ENCODE peak calls at places on chromosomes 12 and 14, in eight cellular contexts. T is tibial artery, Z is OCI-LY7, C is spleen, Q is RWPE2, F is PC-9, R is neural progenitor cell, P is cardiac muscle cell. X is an unnamed sample.

GRCh38 chr12:124992874-124993567 is 424 bp upstream of the BRI3BP start:
- DNase-seq in R (peak), C (peak), T (no peak), F (peak), P (peak), Z (peak), Q (no peak), X (peak)

GRCh38 chr12:20588057-20588456 is 107.1 kb upstream of the SLCO1C1 start:
- DNase-seq in Z (no peak), P (peak), F (no peak), C (no peak), T (no peak), Q (no peak), R (peak), X (no peak)

GRCh38 chr12:94134226-94134795 is 14.1 kb upstream of the PLXNC1 start:
- DNase-seq in Z (peak), R (peak), F (peak), T (no peak), Q (no peak), P (peak), C (no peak), X (peak)

GRCh38 chr12:26195641-26196423 is 459 bp downstream of the SSPN start:
- DNase-seq in F (peak), T (peak), P (peak), Q (no peak), Z (no peak), R (peak), C (peak), X (no peak)

GRCh38 chr14:104187121-104187889 is 48.9 kb downstream of the KIF26A start:
- DNase-seq in F (peak), Z (no peak), T (no peak), C (no peak), Q (no peak), P (no peak), R (no peak), X (no peak)

GRCh38 chr14:79356040-79356439 is 855.3 kb downstream of the DIO2 start:
- DNase-seq in P (no peak), T (no peak), Z (no peak), R (peak), F (no peak), C (no peak), Q (no peak), X (no peak)

GRCh38 chr12:117231750-117232149 is 41.5 kb upstream of the FBXO21 start:
- DNase-seq in Z (no peak), R (no peak), F (no peak), P (no peak), C (no peak), T (no peak), Q (no peak), X (no peak)

GRCh38 chr12:83841620-83842019 is 1071.0 kb downstream of the SLC6A15 start:
- DNase-seq in R (no peak), P (no peak), T (no peak), Q (no peak), Z (no peak), F (no peak), C (no peak), X (no peak)

GRCh38 chr12:123713398-123714301 is 1.5 kb downstream of the ATP6V0A2 start:
- DNase-seq in F (peak), T (no peak), R (no peak), Z (peak), P (no peak), Q (no peak), C (no peak), X (no peak)

GRCh38 chr14:51870620-51871019 is 10.2 kb downstream of the GNG2 start:
- DNase-seq in R (no peak), Q (no peak), Z (no peak), C (no peak), F (no peak), T (no peak), P (no peak), X (no peak)

GRCh38 chr12:117161460-117162166 is 28.7 kb downstream of the FBXO21 start:
- DNase-seq in P (no peak), T (no peak), R (no peak), Z (no peak), F (no peak), Q (no peak), C (no peak), X (no peak)

GRCh38 chr14:104803280-104803915 is 2.5 kb downstream of the ZBTB42 start:
- DNase-seq in C (no peak), T (no peak), P (no peak), Q (no peak), F (no peak), Z (peak), R (no peak), X (no peak)

GRCh38 chr14:53391156-53391555 is 238.0 kb upstream of the DDHD1 start:
- DNase-seq in Q (no peak), T (no peak), C (no peak), P (no peak), Z (no peak), R (no peak), F (no peak), X (peak)

GRCh38 chr12:54658306-54659264 is 10.4 kb upstream of the DCD start:
- DNase-seq in R (peak), T (no peak), C (no peak), F (peak), Z (peak), Q (no peak), P (peak), X (peak)

GRCh38 chr14:91835197-91835919 is 32.0 kb downstream of the TC2N start:
- DNase-seq in R (no peak), F (no peak), C (no peak), Z (no peak), T (no peak), P (peak), Q (no peak), X (no peak)

GRCh38 chr12:31008241-31008711 is 65.4 kb upstream of the DDX11 start:
- DNase-seq in Q (no peak), Z (no peak), R (no peak), T (no peak), F (peak), C (peak), P (no peak), X (no peak)

GRCh38 chr12:32765906-32766305 is 10.2 kb upstream of the YARS2 start:
- DNase-seq in Q (no peak), P (no peak), T (no peak), Z (no peak), R (no peak), F (no peak), C (no peak), X (no peak)

GRCh38 chr14:72595152-72595551 is 298.7 kb downstream of the DPF3 start:
- DNase-seq in Q (no peak), F (no peak), P (no peak), R (no peak), C (no peak), Z (no peak), T (no peak), X (no peak)

GRCh38 chr12:56529656-56530055 is 8.0 kb downstream of the RBMS2 start:
- DNase-seq in P (no peak), Z (no peak), F (no peak), C (no peak), T (no peak), R (no peak), Q (no peak), X (no peak)

GRCh38 chr12:67052981-67053380 is 216.2 kb upstream of the CAND1 start:
- DNase-seq in R (no peak), C (no peak), Z (no peak), F (no peak), P (no peak), Q (no peak), T (no peak), X (no peak)

GRCh38 chr14:90513151-90514014 is 116.6 kb downstream of the CALM1 start:
- DNase-seq in Q (no peak), P (no peak), T (no peak), Z (no peak), R (peak), F (peak), C (no peak), X (peak)

GRCh38 chr14:61337893-61338292 is 16.5 kb downstream of the PRKCH start:
- DNase-seq in P (no peak), Q (no peak), C (no peak), Z (no peak), T (no peak), R (no peak), F (no peak), X (no peak)

GRCh38 chr12:127531561-127531960 is 735.4 kb upstream of the TMEM132C start:
- DNase-seq in Z (no peak), C (no peak), Q (no peak), T (no peak), R (peak), F (no peak), P (peak), X (no peak)

GRCh38 chr12:57844725-57845477 is 1.6 kb downstream of the CTDSP2 start:
- DNase-seq in R (peak), F (peak), P (peak), C (peak), Q (no peak), T (peak), Z (peak), X (peak)

GRCh38 chr14:88005050-88005481 is at the start of gene GPR65:
- DNase-seq in C (no peak), R (no peak), F (no peak), Z (peak), Q (no peak), T (no peak), P (no peak), X (no peak)

GRCh38 chr14:94125659-94126418 is 3.6 kb downstream of the IFI27L2 start:
- DNase-seq in P (no peak), T (no peak), F (no peak), C (no peak), Z (no peak), R (no peak), Q (no peak), X (no peak)

GRCh38 chr14:96284430-96284829 is 28.4 kb downstream of the BDKRB1 start:
- DNase-seq in F (no peak), R (no peak), T (no peak), P (no peak), Q (no peak), Z (no peak), C (no peak), X (no peak)

GRCh38 chr12:50102648-50103309 is 1.0 kb upstream of the GPD1 start:
- DNase-seq in C (no peak), Q (no peak), P (no peak), R (no peak), T (no peak), F (no peak), Z (no peak), X (no peak)

GRCh38 chr14:53915364-53916014 is 41.1 kb downstream of the BMP4 start:
- DNase-seq in T (no peak), R (no peak), Z (no peak), F (no peak), P (no peak), Q (no peak), C (no peak), X (no peak)

GRCh38 chr14:58106446-58106845 is 45.6 kb downstream of the ARMH4 start:
- DNase-seq in R (no peak), P (no peak), Q (no peak), C (no peak), Z (no peak), T (no peak), F (no peak), X (no peak)

GRCh38 chr14:68082698-68083291 is 263.2 kb downstream of the RAD51B start:
- DNase-seq in F (no peak), T (no peak), P (no peak), Z (no peak), R (no peak), Q (no peak), C (no peak), X (no peak)

GRCh38 chr14:68084256-68084655 is 264.7 kb downstream of the RAD51B start:
- DNase-seq in F (no peak), P (peak), Z (no peak), T (no peak), C (no peak), R (peak), Q (no peak), X (no peak)

GRCh38 chr14:68089146-68089715 is 269.7 kb downstream of the RAD51B start:
- DNase-seq in Q (no peak), Z (no peak), C (no peak), R (peak), P (no peak), F (no peak), T (no peak), X (peak)

GRCh38 chr14:68088463-68088862 is 268.9 kb downstream of the RAD51B start:
- DNase-seq in Q (no peak), P (no peak), T (no peak), C (no peak), F (no peak), R (peak), Z (no peak), X (no peak)

GRCh38 chr14:68085742-68086141 is 266.2 kb downstream of the RAD51B start:
- DNase-seq in T (no peak), Z (no peak), C (no peak), Q (no peak), F (no peak), P (peak), R (no peak), X (no peak)
- H3K27ac ChIP-seq in T (no peak), Z (no peak), C (no peak), Q (no peak), F (no peak), P (no peak), R (no peak), X (no peak)

DNA sequence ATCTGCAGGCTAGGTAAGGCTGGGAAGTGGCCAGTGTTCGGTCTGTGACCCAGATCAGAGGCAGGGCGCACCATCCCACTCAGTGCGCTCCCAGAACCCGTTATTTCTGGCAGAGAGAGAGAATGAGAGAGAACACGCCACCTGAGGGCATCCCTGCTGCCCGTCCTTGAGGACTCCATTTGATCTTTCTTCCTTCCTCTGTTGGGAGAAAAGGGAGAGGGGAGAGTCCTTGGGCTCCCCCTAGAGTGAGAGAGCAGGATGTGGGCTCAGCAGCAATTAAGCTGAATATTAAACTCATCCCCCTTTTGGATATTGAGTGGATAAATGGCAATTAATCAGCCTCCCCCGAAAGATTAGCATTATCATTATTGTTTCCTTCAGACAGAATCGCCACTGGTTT is 70.6 kb downstream of the IFT43 start:
- DNase-seq in F (no peak), P (no peak), Z (peak), Q (no peak), R (no peak), T (no peak), C (no peak), X (peak)
- TF ChIP-seq CTCF in F (peak), P (peak), Z (peak), Q (peak), R (peak), T (no peak), C (no peak), X (peak)

GRCh38 chr12:73947627-73948026 is 590.0 kb upstream of the ATXN7L3B start:
- DNase-seq in C (no peak), P (no peak), Q (no peak), Z (no peak), T (no peak), F (no peak), R (no peak), X (no peak)
- H3K27ac ChIP-seq in C (no peak), P (no peak), Q (no peak), Z (no peak), T (no peak), F (no peak), R (no peak), X (no peak)

DNA sequence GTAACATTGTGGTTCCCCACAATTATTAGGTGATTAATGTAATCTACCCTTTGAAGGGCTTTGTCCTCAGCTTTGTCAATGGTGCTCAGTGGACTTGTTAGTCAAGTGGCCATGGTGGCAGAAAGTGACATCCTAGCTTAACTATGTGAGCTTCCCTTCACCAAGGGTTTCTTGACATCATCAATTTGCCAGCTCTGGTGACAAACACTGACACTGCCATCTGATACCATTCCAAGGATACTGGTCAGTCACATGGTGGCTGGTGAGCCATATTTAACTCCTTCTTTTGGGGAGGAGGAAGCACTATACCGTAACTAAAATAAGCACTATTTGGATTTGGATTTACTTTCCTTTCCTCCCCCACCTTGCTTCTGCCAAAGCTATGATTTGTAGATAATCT is 115.7 kb downstream of the IGF1 start:
- DNase-seq in Q (no peak), R (no peak), Z (no peak), P (no peak), T (no peak), C (no peak), F (no peak), X (no peak)
- TF ChIP-seq CTCF in Q (no peak), R (no peak), Z (no peak), P (no peak), T (no peak), C (no peak), F (no peak), X (no peak)

DNA sequence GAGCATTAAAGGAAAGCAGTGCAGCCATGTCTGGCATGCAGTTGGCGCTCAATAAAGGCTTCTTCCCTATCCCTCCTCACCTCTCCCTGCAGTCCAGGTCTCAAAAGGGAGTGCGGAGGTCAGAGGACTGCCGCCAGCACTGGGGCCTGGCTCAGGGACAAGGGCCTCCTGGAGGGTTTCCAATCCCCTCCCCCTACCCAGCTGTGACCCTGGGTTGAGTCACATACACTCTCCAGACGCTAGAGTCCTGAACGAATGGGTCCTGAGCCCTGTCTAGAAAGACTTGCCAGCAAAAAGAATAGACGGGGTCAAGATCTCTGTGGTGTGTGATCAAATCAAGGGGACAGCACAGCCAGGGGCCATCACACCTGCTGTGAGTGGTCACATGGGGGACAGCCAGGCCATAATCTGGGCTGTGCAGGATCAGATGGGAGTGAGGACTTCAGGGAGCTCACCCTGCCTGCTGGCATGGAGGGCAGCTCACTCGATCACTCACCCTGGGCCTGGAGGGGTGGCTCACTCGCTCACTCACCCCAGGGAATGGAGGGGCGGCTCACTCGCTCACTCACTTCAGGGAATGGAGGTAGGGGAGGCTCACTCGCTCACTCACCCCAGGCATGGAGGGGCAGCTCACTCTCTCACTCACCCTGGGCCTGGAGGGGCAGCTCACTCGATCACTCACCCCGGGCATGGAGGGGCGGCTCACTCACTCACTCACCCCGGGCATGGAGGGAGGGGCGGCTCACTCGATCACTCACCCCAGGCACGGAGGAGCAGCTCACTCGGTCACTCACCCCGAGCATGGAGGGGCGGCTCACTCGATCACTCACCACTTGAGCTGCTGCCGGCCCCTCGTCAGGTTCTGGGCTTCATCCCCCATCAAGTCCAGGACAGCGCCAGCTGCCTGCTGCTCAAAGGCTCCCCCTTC is 12.8 kb downstream of the CFAP73 start:
- DNase-seq in T (no peak), F (no peak), R (peak), Z (peak), P (peak), Q (no peak), C (no peak), X (peak)
- H3K27ac ChIP-seq in T (no peak), F (no peak), R (peak), Z (peak), P (peak), Q (no peak), C (no peak), X (peak)

GRCh38 chr12:103884316-103884715 is 43.3 kb upstream of the NT5DC3 start:
- DNase-seq in R (peak), C (no peak), T (no peak), P (peak), Q (no peak), Z (peak), F (no peak), X (peak)
- TF ChIP-seq CTCF in R (peak), C (no peak), T (peak), P (peak), Q (peak), Z (peak), F (peak), X (peak)